ENCODE peak calls at places on chromosomes 5 and 9, in four cellular contexts. One of them, this sample, is unnamed.

GRCh38 chr5:138032028-138032571 is 779 bp downstream of the FAM13B start:
- DNase-seq in HepG2: no peak
- DNase-seq in A549: no peak
- DNase-seq in H1: peak
- DNase-seq in this sample: no peak

GRCh38 chr9:76654575-76654974 is 109.7 kb upstream of the PCA3 start:
- DNase-seq in HepG2: no peak
- DNase-seq in A549: no peak
- DNase-seq in H1: no peak
- DNase-seq in this sample: no peak

GRCh38 chr9:129524848-129525345 is 96.0 kb downstream of the C9orf50 start:
- DNase-seq in HepG2: peak
- DNase-seq in A549: no peak
- DNase-seq in H1: no peak
- DNase-seq in this sample: no peak

GRCh38 chr5:24222866-24223265 is 421.9 kb downstream of the CDH10 start:
- DNase-seq in HepG2: no peak
- DNase-seq in A549: no peak
- DNase-seq in H1: no peak
- DNase-seq in this sample: no peak

GRCh38 chr5:93163010-93163663 is 417.9 kb downstream of the NR2F1-AS1 start:
- DNase-seq in HepG2: no peak
- DNase-seq in A549: peak
- DNase-seq in H1: no peak
- DNase-seq in this sample: no peak

GRCh38 chr9:123616707-123617106 is 260.7 kb downstream of the CRB2 start:
- DNase-seq in HepG2: no peak
- DNase-seq in A549: no peak
- DNase-seq in H1: no peak
- DNase-seq in this sample: no peak

GRCh38 chr9:93859431-93860215 is 95.5 kb downstream of the BARX1 start:
- DNase-seq in HepG2: no peak
- DNase-seq in A549: no peak
- DNase-seq in H1: no peak
- DNase-seq in this sample: no peak

GRCh38 chr5:57318251-57318650 is 144.4 kb downstream of the GPBP1 start:
- DNase-seq in HepG2: no peak
- DNase-seq in A549: no peak
- DNase-seq in H1: no peak
- DNase-seq in this sample: no peak

GRCh38 chr5:158839638-158840037 is 260.1 kb downstream of the EBF1 start:
- DNase-seq in HepG2: no peak
- DNase-seq in A549: no peak
- DNase-seq in H1: no peak
- DNase-seq in this sample: no peak

GRCh38 chr9:14097666-14098065 is 216.3 kb downstream of the NFIB start:
- DNase-seq in HepG2: no peak
- DNase-seq in A549: no peak
- DNase-seq in H1: no peak
- DNase-seq in this sample: no peak

GRCh38 chr5:143402464-143403356 is 776 bp downstream of the NR3C1 start:
- DNase-seq in HepG2: peak
- DNase-seq in A549: peak
- DNase-seq in H1: no peak
- DNase-seq in this sample: peak

GRCh38 chr9:7161469-7161868 is 403.7 kb downstream of the KDM4C start:
- DNase-seq in HepG2: no peak
- DNase-seq in A549: no peak
- DNase-seq in H1: no peak
- DNase-seq in this sample: no peak

GRCh38 chr9:5947912-5948311 is 57.2 kb downstream of the MLANA start:
- DNase-seq in HepG2: no peak
- DNase-seq in A549: no peak
- DNase-seq in H1: no peak
- DNase-seq in this sample: peak

GRCh38 chr9:88197016-88197415 is 58.7 kb upstream of the SPATA31C2 start:
- DNase-seq in HepG2: no peak
- DNase-seq in A549: no peak
- DNase-seq in H1: no peak
- DNase-seq in this sample: no peak

GRCh38 chr5:52554297-52554696 is 233.4 kb upstream of the ITGA1 start:
- DNase-seq in HepG2: no peak
- DNase-seq in A549: no peak
- DNase-seq in H1: no peak
- DNase-seq in this sample: no peak

GRCh38 chr9:93673844-93674334 is 97.5 kb downstream of the PHF2 start:
- DNase-seq in HepG2: no peak
- DNase-seq in A549: no peak
- DNase-seq in H1: no peak
- DNase-seq in this sample: no peak

GRCh38 chr5:5494489-5495402 is 72.3 kb downstream of the ICE1 start:
- DNase-seq in HepG2: peak
- DNase-seq in A549: peak
- DNase-seq in H1: peak
- DNase-seq in this sample: peak

GRCh38 chr9:135070198-135070951 is 17.1 kb upstream of the OLFM1 start:
- DNase-seq in HepG2: no peak
- DNase-seq in A549: no peak
- DNase-seq in H1: no peak
- DNase-seq in this sample: no peak

GRCh38 chr5:54531536-54531935 is 14.0 kb downstream of the SNX18 start:
- DNase-seq in HepG2: no peak
- DNase-seq in A549: no peak
- DNase-seq in H1: no peak
- DNase-seq in this sample: no peak

GRCh38 chr9:38685535-38685934 is 34.4 kb downstream of the FAM240B start:
- DNase-seq in HepG2: no peak
- DNase-seq in A549: no peak
- DNase-seq in H1: no peak
- DNase-seq in this sample: no peak

GRCh38 chr5:1537166-1538154 is 13.7 kb upstream of the LPCAT1 start:
- DNase-seq in HepG2: no peak
- DNase-seq in A549: no peak
- DNase-seq in H1: no peak
- DNase-seq in this sample: no peak

GRCh38 chr5:93594591-93595419 is 11.8 kb downstream of the NR2F1 start:
- DNase-seq in HepG2: no peak
- DNase-seq in A549: no peak
- DNase-seq in H1: no peak
- DNase-seq in this sample: no peak

GRCh38 chr9:101702257-101702656 is 36.2 kb downstream of the GRIN3A start:
- DNase-seq in HepG2: no peak
- DNase-seq in A549: no peak
- DNase-seq in H1: no peak
- DNase-seq in this sample: no peak

GRCh38 chr9:75239176-75239575 is 150.9 kb downstream of the OSTF1 start:
- DNase-seq in HepG2: peak
- DNase-seq in A549: peak
- DNase-seq in H1: no peak
- DNase-seq in this sample: no peak

GRCh38 chr9:17135578-17135904 is 701 bp downstream of the CNTLN start:
- DNase-seq in HepG2: no peak
- DNase-seq in A549: no peak
- DNase-seq in H1: no peak
- DNase-seq in this sample: no peak

GRCh38 chr9:35552837-35553236 is 52.2 kb upstream of the TESK1 start:
- DNase-seq in HepG2: no peak
- DNase-seq in A549: no peak
- DNase-seq in H1: no peak
- DNase-seq in this sample: no peak

GRCh38 chr9:136799854-136800657 is 3.9 kb downstream of the CCDC183 start:
- DNase-seq in HepG2: peak
- DNase-seq in A549: peak
- DNase-seq in H1: peak
- DNase-seq in this sample: peak

GRCh38 chr5:165624547-165624946 is 2119.1 kb downstream of the MAT2B start:
- DNase-seq in HepG2: no peak
- DNase-seq in A549: no peak
- DNase-seq in H1: no peak
- DNase-seq in this sample: no peak

GRCh38 chr9:38228331-38229122 is 159.5 kb upstream of the SHB start:
- DNase-seq in HepG2: no peak
- DNase-seq in A549: no peak
- DNase-seq in H1: no peak
- DNase-seq in this sample: no peak

GRCh38 chr5:110333384-110333783 is 393.1 kb downstream of the TMEM232 start:
- DNase-seq in HepG2: peak
- DNase-seq in A549: peak
- DNase-seq in H1: no peak
- DNase-seq in this sample: no peak

GRCh38 chr5:135186662-135187522 is 152.9 kb upstream of the PITX1 start:
- DNase-seq in HepG2: no peak
- DNase-seq in A549: peak
- DNase-seq in H1: no peak
- DNase-seq in this sample: peak

GRCh38 chr9:72465602-72466001 is 55.8 kb upstream of the TMC1 start:
- DNase-seq in HepG2: no peak
- DNase-seq in A549: no peak
- DNase-seq in H1: no peak
- DNase-seq in this sample: no peak

GRCh38 chr5:7434937-7435336 is 39.0 kb downstream of the ADCY2 start:
- DNase-seq in HepG2: no peak
- DNase-seq in A549: no peak
- DNase-seq in H1: no peak
- DNase-seq in this sample: no peak

GRCh38 chr9:125931211-125931610 is 184.0 kb downstream of the PBX3 start:
- DNase-seq in HepG2: no peak
- DNase-seq in A549: no peak
- DNase-seq in H1: no peak
- DNase-seq in this sample: no peak
- TF ChIP-seq RNF2 in HepG2: no peak
- TF ChIP-seq RNF2 in A549: no peak
- TF ChIP-seq RNF2 in H1: no peak
- TF ChIP-seq RNF2 in this sample: no peak

GRCh38 chr9:80382523-80382922 is 810.8 kb downstream of the TLE4 start:
- DNase-seq in HepG2: no peak
- DNase-seq in A549: no peak
- DNase-seq in H1: no peak
- DNase-seq in this sample: no peak

GRCh38 chr9:80378669-80379293 is 807.0 kb downstream of the TLE4 start:
- DNase-seq in HepG2: no peak
- DNase-seq in A549: no peak
- DNase-seq in H1: no peak
- DNase-seq in this sample: no peak

GRCh38 chr9:80387828-80388227 is 816.1 kb downstream of the TLE4 start:
- DNase-seq in HepG2: no peak
- DNase-seq in A549: no peak
- DNase-seq in H1: no peak
- DNase-seq in this sample: no peak

GRCh38 chr9:80383347-80383746 is 811.6 kb downstream of the TLE4 start:
- DNase-seq in HepG2: no peak
- DNase-seq in A549: no peak
- DNase-seq in H1: no peak
- DNase-seq in this sample: no peak
- TF ChIP-seq RNF2 in HepG2: no peak
- TF ChIP-seq RNF2 in A549: no peak
- TF ChIP-seq RNF2 in H1: no peak
- TF ChIP-seq RNF2 in this sample: no peak

GRCh38 chr9:97415146-97415545 is 3.2 kb downstream of the TDRD7 start:
- DNase-seq in HepG2: no peak
- DNase-seq in A549: no peak
- DNase-seq in H1: no peak
- DNase-seq in this sample: no peak

GRCh38 chr9:97413462-97413861 is 1.6 kb downstream of the TDRD7 start:
- DNase-seq in HepG2: no peak
- DNase-seq in A549: no peak
- DNase-seq in H1: no peak
- DNase-seq in this sample: no peak

GRCh38 chr9:97411789-97412627 is at the start of gene TDRD7:
- DNase-seq in HepG2: peak
- DNase-seq in A549: peak
- DNase-seq in H1: no peak
- DNase-seq in this sample: peak

GRCh38 chr9:97411440-97411788 is 482 bp upstream of the TDRD7 start:
- DNase-seq in HepG2: no peak
- DNase-seq in A549: no peak
- DNase-seq in H1: no peak
- DNase-seq in this sample: no peak

DNA sequence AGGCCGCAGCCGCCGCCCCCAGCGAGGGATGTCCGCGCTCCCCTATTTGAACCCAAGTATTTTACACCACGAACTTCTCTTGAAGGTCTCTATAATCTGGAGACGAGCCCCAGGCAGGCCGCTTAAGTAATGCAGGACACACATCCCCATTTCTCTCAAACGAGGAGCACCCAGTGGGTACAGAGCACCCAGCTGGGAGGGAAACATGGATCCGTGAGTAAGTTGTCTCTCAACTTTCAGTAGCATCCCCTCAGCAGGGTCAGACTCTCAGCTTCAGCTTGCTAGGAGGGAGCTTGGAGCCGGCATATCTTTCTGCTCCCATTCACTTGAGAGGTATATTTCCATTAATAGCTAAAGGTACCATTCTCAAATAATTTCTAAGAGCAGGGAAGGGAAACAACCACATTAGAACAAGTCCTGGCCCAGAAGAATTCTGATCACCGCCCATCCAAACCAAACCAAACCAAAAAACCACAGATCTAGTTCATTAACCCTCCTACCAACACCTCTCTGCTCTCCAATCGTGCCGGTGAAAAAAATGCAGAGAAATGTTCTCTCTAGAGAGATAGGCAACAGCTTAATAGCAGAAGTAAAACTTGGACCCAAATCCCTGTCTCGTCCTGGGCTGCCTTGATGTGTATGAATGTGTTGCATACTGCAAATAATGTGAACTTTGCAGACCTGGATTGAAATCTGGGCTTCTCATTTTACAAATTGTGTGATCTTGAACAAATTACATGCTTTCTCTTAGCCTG is 909 bp downstream of the TDRD7 start:
- DNase-seq in HepG2: no peak
- DNase-seq in A549: no peak
- DNase-seq in H1: no peak
- DNase-seq in this sample: no peak
- TF ChIP-seq RNF2 in HepG2: no peak
- TF ChIP-seq RNF2 in A549: no peak
- TF ChIP-seq RNF2 in H1: no peak
- TF ChIP-seq RNF2 in this sample: no peak

DNA sequence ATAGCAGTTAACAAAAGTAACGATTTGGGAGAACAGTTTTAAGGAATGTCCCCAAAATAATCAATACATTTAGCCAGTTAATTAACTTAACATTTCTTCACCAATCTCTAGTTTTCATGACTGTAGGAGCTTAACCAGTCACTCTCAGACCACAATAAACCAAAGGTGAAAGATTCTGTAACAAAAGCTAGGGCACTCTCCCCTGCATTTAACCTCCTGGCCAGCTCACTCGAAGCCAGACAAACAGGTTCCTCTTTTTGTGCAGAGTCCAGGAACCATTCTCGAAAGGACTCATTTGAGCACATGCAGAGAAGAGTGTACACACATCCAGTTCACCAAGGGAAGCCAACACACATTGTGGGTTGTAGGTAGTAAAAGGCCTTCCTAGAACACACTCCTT is 6.5 kb downstream of the IL7R start:
- DNase-seq in HepG2: no peak
- DNase-seq in A549: no peak
- DNase-seq in H1: no peak
- DNase-seq in this sample: no peak
- TF ChIP-seq RNF2 in HepG2: no peak
- TF ChIP-seq RNF2 in A549: no peak
- TF ChIP-seq RNF2 in H1: no peak
- TF ChIP-seq RNF2 in this sample: no peak